ENCODE peak calls at places on chromosomes 3 and 15, in four cellular contexts. One of them, this sample, is unnamed.

GRCh38 chr3:191762323-191762960 is 301.5 kb downstream of the PYDC2 start:
- DNase-seq in OCI-LY7: no peak
- DNase-seq in IMR-90: no peak
- DNase-seq in cardiac muscle cell: no peak
- DNase-seq in this sample: no peak

GRCh38 chr3:104909188-104909587 is 457.5 kb upstream of the ALCAM start:
- DNase-seq in OCI-LY7: no peak
- DNase-seq in IMR-90: peak; percentile 92
- DNase-seq in cardiac muscle cell: no peak
- DNase-seq in this sample: no peak

GRCh38 chr3:150346956-150347863 is 60.9 kb upstream of the TSC22D2 start:
- DNase-seq in OCI-LY7: no peak
- DNase-seq in IMR-90: peak; percentile 27
- DNase-seq in cardiac muscle cell: no peak
- DNase-seq in this sample: no peak

GRCh38 chr15:70799667-70800450 is 36.5 kb upstream of the UACA start:
- DNase-seq in OCI-LY7: no peak
- DNase-seq in IMR-90: peak; percentile 99
- DNase-seq in cardiac muscle cell: peak; percentile 50
- DNase-seq in this sample: no peak

GRCh38 chr3:125192190-125193035 is 20.1 kb downstream of the SLC12A8 start:
- DNase-seq in OCI-LY7: peak; percentile 19
- DNase-seq in IMR-90: no peak
- DNase-seq in cardiac muscle cell: no peak
- DNase-seq in this sample: no peak

GRCh38 chr3:188383763-188384162 is 229.8 kb downstream of the LPP start:
- DNase-seq in OCI-LY7: no peak
- DNase-seq in IMR-90: no peak
- DNase-seq in cardiac muscle cell: no peak
- DNase-seq in this sample: no peak

GRCh38 chr15:67832031-67832551 is 6.8 kb downstream of the SKOR1 start:
- DNase-seq in OCI-LY7: peak; percentile 63
- DNase-seq in IMR-90: peak; percentile 29
- DNase-seq in cardiac muscle cell: no peak
- DNase-seq in this sample: peak; percentile 53

GRCh38 chr3:180294282-180295027 is 257.7 kb upstream of the PEX5L start:
- DNase-seq in OCI-LY7: no peak
- DNase-seq in IMR-90: no peak
- DNase-seq in cardiac muscle cell: no peak
- DNase-seq in this sample: no peak

GRCh38 chr15:85142324-85142723 is 160.7 kb downstream of the PDE8A start:
- DNase-seq in OCI-LY7: no peak
- DNase-seq in IMR-90: peak; percentile 75
- DNase-seq in cardiac muscle cell: no peak
- DNase-seq in this sample: no peak

GRCh38 chr3:54822206-54822605 is 105.7 kb downstream of the LRTM1 start:
- DNase-seq in OCI-LY7: no peak
- DNase-seq in IMR-90: peak; percentile 59
- DNase-seq in cardiac muscle cell: no peak
- DNase-seq in this sample: no peak

DNA sequence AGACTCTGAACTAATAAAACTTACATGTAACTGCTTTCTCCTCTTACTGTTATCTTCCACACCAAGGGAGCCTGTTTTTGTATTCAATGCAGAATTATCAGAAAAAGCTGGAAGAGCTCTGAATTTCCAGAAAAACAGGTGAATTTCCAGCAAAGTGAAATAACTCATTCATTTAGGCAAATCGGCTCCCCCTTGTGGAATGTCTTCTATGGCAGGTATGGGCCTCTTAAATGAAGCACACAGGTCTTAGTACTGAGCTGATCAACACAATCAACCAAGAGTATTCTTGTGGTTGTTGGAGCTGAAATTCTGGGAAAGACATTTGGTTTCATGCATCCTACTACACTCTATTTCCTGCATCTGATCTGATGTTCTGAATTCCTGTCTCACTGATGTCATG is 31.0 kb upstream of the PTPRG start:
- DNase-seq in OCI-LY7: peak; percentile 14
- DNase-seq in IMR-90: peak; percentile 28
- DNase-seq in cardiac muscle cell: peak; percentile 63
- DNase-seq in this sample: no peak
- TF ChIP-seq CTCF in OCI-LY7: peak; percentile 69
- TF ChIP-seq CTCF in IMR-90: peak; percentile 31
- TF ChIP-seq CTCF in cardiac muscle cell: peak; percentile 59
- TF ChIP-seq CTCF in this sample: no peak

DNA sequence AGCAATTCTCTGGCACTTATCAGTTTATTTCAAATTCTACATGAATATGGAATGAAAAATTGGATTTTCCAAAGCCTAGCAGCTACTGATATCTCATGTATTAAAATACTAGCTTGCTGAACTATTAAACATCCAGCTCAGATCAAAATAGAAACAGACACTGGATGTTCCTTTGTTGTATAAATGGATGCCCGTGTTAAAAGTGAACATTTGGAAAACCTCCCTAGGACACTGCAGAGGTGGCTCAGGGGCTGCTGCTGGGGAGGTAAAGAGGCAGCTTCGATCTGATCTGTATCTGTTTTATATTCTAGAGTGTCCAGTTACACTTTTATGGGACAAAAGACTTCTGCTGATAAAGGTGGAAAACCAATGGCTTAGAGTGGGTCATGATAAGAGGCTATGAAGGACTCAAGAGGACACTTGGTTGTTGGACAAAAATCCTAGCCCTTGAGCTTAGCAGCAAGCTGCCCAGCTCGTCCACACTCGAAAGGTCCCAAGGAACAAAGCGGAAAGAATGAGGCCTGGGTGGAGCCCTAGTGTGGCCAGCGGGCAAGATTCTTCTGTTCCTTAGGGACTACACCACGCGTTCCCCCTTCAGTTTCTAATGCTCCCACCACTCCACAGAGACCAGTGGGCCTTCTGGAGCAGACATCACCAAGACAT is 9.9 kb downstream of the MESD start:
- DNase-seq in OCI-LY7: no peak
- DNase-seq in IMR-90: no peak
- DNase-seq in cardiac muscle cell: peak; percentile 31
- DNase-seq in this sample: no peak
- H3K9me3 ChIP-seq in OCI-LY7: no peaks in the 10 kb centered on the region
- H3K9me3 ChIP-seq in IMR-90: no peaks in the 10 kb centered on the region
- H3K9me3 ChIP-seq in cardiac muscle cell: no peaks in the 10 kb centered on the region
- H3K9me3 ChIP-seq in this sample: no peaks in the 10 kb centered on the region

DNA sequence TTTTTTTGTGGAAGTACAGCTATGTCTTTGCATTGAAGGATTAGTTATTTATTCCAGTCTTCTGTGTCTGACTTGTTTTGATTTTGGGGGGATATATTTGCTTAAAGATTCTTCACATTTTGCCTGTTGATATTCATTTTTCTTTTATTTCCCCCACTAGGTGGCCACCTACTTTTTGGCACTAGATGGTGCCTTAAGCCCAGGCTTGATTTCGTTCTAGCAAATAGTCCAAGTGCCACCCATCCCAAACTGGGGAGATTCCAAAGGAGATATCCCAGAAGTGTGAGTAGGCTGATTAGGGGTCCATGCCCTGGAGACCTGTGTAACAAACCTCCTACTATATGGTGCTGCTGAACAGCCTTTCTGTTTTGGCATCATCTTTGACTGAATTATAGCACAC is 80.0 kb upstream of the SPATA16 start:
- DNase-seq in OCI-LY7: peak; percentile 13
- DNase-seq in IMR-90: no peak
- DNase-seq in cardiac muscle cell: no peak
- DNase-seq in this sample: no peak
- TF ChIP-seq CTCF in OCI-LY7: peak; percentile 68
- TF ChIP-seq CTCF in IMR-90: peak; percentile 39
- TF ChIP-seq CTCF in cardiac muscle cell: peak; percentile 24
- TF ChIP-seq CTCF in this sample: no peak

GRCh38 chr3:84223512-84223911 is 735.3 kb upstream of the CADM2 start:
- DNase-seq in OCI-LY7: peak; percentile 6
- DNase-seq in IMR-90: no peak
- DNase-seq in cardiac muscle cell: no peak
- DNase-seq in this sample: no peak

GRCh38 chr3:84224262-84224661 is 734.5 kb upstream of the CADM2 start:
- DNase-seq in OCI-LY7: no peak
- DNase-seq in IMR-90: no peak
- DNase-seq in cardiac muscle cell: no peak
- DNase-seq in this sample: no peak
- H3K9me3 ChIP-seq in OCI-LY7: peaks cover 25% of the 10 kb centered on the region
- H3K9me3 ChIP-seq in IMR-90: peaks cover 6% of the 10 kb centered on the region
- H3K9me3 ChIP-seq in cardiac muscle cell: no peaks in the 10 kb centered on the region
- H3K9me3 ChIP-seq in this sample: no peaks in the 10 kb centered on the region

DNA sequence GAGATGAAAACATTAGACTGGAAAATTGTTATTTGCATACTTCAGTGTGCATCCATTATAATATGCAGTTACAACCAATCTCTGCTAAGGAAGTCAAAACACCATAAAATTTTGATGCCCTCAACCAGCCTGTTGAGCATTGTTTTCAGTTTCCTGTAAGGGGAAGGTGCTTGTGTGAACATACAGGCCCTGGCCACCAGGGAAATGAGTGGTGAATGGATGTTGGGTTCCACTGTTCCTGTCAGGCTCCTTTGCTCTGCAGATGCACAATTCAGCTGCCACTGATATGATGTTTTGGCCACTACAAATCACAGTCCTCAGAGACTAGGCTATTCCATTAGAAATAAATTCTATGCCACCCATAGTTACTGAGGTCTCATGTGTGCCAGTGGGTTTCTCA is 184.6 kb downstream of the SYNPR start:
- DNase-seq in OCI-LY7: no peak
- DNase-seq in IMR-90: no peak
- DNase-seq in cardiac muscle cell: no peak
- DNase-seq in this sample: no peak
- TF ChIP-seq CTCF in OCI-LY7: no peak
- TF ChIP-seq CTCF in IMR-90: no peak
- TF ChIP-seq CTCF in cardiac muscle cell: no peak
- TF ChIP-seq CTCF in this sample: no peak